ENCODE peak calls at places on chromosomes 2 and 18, in ten cellular contexts. C, A, L, D, Y, N, I, K, Q and R are unnamed samples.

GRCh38 chr18:42113529-42114191 is 158.6 kb downstream of the PIK3C3 start:
- DNase-seq in I (no peak), Y (peak), N (no peak), C (peak), A (no peak), D (no peak), L (peak), K (no peak), Q (no peak), R (no peak)

GRCh38 chr18:9575558-9575957 is 38.8 kb downstream of the PPP4R1 start:
- DNase-seq in Y (peak), I (peak), A (peak), L (peak), C (peak), K (peak), Q (peak), N (peak), D (peak), R (no peak)

GRCh38 chr2:26925100-26925791 is 45.2 kb upstream of the MAPRE3 start:
- DNase-seq in C (no peak), Y (no peak), A (no peak), L (no peak), Q (no peak), I (no peak), K (peak), D (no peak), N (no peak), R (no peak)

GRCh38 chr2:11309706-11310105 is 34.7 kb downstream of the ROCK2 start:
- DNase-seq in I (no peak), D (no peak), Q (no peak), K (no peak), L (no peak), A (no peak), N (no peak), Y (no peak), C (no peak), R (no peak)

GRCh38 chr2:102753563-102754159 is 8.2 kb upstream of the TMEM182 start:
- DNase-seq in D (no peak), A (peak), K (no peak), C (peak), Y (peak), N (no peak), Q (no peak), L (peak), I (no peak), R (no peak)

GRCh38 chr2:31008571-31009114 is 129.6 kb downstream of the GALNT14 start:
- DNase-seq in L (no peak), Y (no peak), I (no peak), N (no peak), A (no peak), D (no peak), K (no peak), Q (no peak), C (no peak), R (no peak)

GRCh38 chr2:621303-622099 is 55.7 kb downstream of the TMEM18 start:
- DNase-seq in D (no peak), Q (no peak), N (no peak), I (no peak), Y (no peak), A (no peak), L (no peak), K (peak), C (no peak), R (no peak)

GRCh38 chr2:179862898-179863458 is 1.6 kb upstream of the ZNF385B start:
- DNase-seq in Y (no peak), A (no peak), Q (no peak), K (peak), N (no peak), L (no peak), D (no peak), I (no peak), C (no peak), R (no peak)

GRCh38 chr18:76565238-76566173 is 70.5 kb upstream of the ZNF516 start:
- DNase-seq in A (no peak), Y (peak), K (peak), C (peak), L (peak), N (peak), Q (peak), D (peak), I (peak), R (no peak)

GRCh38 chr2:232658217-232658785 is 24.9 kb downstream of the EFHD1 start:
- DNase-seq in K (no peak), C (no peak), D (no peak), Y (peak), I (no peak), A (no peak), N (no peak), Q (no peak), L (no peak), R (no peak)

GRCh38 chr2:68667371-68667770 is 24.0 kb downstream of the PROKR1 start:
- DNase-seq in A (no peak), Y (no peak), D (no peak), Q (no peak), C (no peak), K (no peak), N (no peak), I (no peak), L (no peak), R (no peak)

GRCh38 chr2:85112906-85113625 is 20.1 kb upstream of the TCF7L1 start:
- DNase-seq in Y (no peak), Q (no peak), N (no peak), C (no peak), L (peak), D (no peak), A (no peak), I (no peak), K (no peak), R (no peak)

GRCh38 chr2:9250091-9250490 is 43.5 kb downstream of the ASAP2 start:
- DNase-seq in C (no peak), I (no peak), K (no peak), Q (no peak), L (peak), A (no peak), N (no peak), D (no peak), Y (no peak), R (no peak)

GRCh38 chr18:23226930-23227728 is 91.8 kb downstream of the CABLES1 start:
- DNase-seq in N (no peak), L (peak), K (no peak), Y (peak), I (no peak), C (peak), Q (peak), A (peak), D (no peak), R (no peak)

GRCh38 chr2:80053522-80054338 is 250.8 kb downstream of the LRRTM1 start:
- DNase-seq in Y (no peak), A (no peak), Q (no peak), D (no peak), N (no peak), C (no peak), I (no peak), L (no peak), K (no peak), R (no peak)

GRCh38 chr2:134127496-134127895 is 126.4 kb upstream of the MGAT5 start:
- DNase-seq in C (no peak), Q (no peak), L (no peak), Y (no peak), N (no peak), D (no peak), K (no peak), A (no peak), I (no peak), R (no peak)

GRCh38 chr18:48229445-48230052 is 179.6 kb downstream of the ZBTB7C start:
- DNase-seq in I (peak), Q (no peak), Y (peak), N (no peak), C (peak), K (peak), A (no peak), D (no peak), L (no peak), R (no peak)

GRCh38 chr2:25276569-25277465 is 64.9 kb downstream of the DNMT3A start:
- DNase-seq in L (no peak), Q (peak), C (no peak), N (no peak), I (peak), A (peak), K (peak), Y (no peak), D (peak), R (no peak)

GRCh38 chr2:60268032-60268431 is 285.4 kb downstream of the BCL11A start:
- DNase-seq in D (no peak), L (no peak), A (no peak), I (no peak), K (no peak), N (no peak), C (no peak), Y (no peak), Q (no peak), R (no peak)

GRCh38 chr2:72291059-72291458 is 143.4 kb upstream of the CYP26B1 start:
- DNase-seq in C (peak), D (no peak), K (no peak), Y (peak), N (no peak), I (no peak), Q (no peak), L (no peak), A (no peak), R (no peak)

GRCh38 chr2:160427629-160428424 is 65.8 kb downstream of the RBMS1 start:
- DNase-seq in C (peak), D (no peak), K (no peak), I (no peak), L (peak), A (no peak), N (no peak), Y (peak), Q (no peak), R (no peak)

GRCh38 chr2:128275498-128276045 is 43.1 kb downstream of the HS6ST1 start:
- DNase-seq in I (no peak), L (no peak), N (no peak), D (no peak), C (no peak), Y (no peak), Q (no peak), K (peak), A (no peak), R (no peak)

GRCh38 chr18:10020176-10020575 is 106.4 kb downstream of the VAPA start:
- DNase-seq in Y (no peak), A (peak), K (peak), Q (no peak), N (no peak), D (no peak), L (no peak), C (no peak), I (no peak), R (no peak)

GRCh38 chr2:229870903-229871650 is 50.7 kb downstream of the TRIP12 start:
- DNase-seq in D (no peak), I (no peak), N (no peak), L (peak), K (no peak), Q (no peak), Y (no peak), A (no peak), C (no peak), R (no peak)

GRCh38 chr2:84800194-84800805 is 80.6 kb downstream of the TRABD2A start:
- DNase-seq in L (no peak), Q (no peak), K (no peak), C (no peak), A (no peak), D (no peak), N (no peak), I (no peak), Y (no peak), R (no peak)

GRCh38 chr18:37321578-37322496 is 243.8 kb downstream of the CELF4 start:
- DNase-seq in Y (no peak), K (peak), L (no peak), A (no peak), D (no peak), I (no peak), N (no peak), Q (no peak), C (no peak), R (no peak)

GRCh38 chr2:39772812-39773152 is 6.3 kb downstream of the THUMPD2 start:
- DNase-seq in K (no peak), C (no peak), D (no peak), Y (no peak), L (no peak), N (no peak), A (no peak), I (no peak), Q (no peak), R (no peak)

GRCh38 chr2:217858519-217859466 is 144.0 kb downstream of the TNS1 start:
- DNase-seq in K (peak), N (peak), Y (peak), I (peak), Q (peak), C (peak), D (no peak), A (no peak), L (no peak), R (no peak)

GRCh38 chr2:234355052-234355720 is 141.7 kb downstream of the ARL4C start:
- DNase-seq in I (no peak), K (peak), C (no peak), Q (no peak), Y (no peak), A (no peak), N (no peak), L (no peak), D (no peak), R (no peak)

GRCh38 chr2:33791625-33792024 is 192.5 kb upstream of the FAM98A start:
- DNase-seq in Q (no peak), L (peak), K (no peak), N (no peak), A (no peak), I (no peak), C (peak), Y (no peak), D (no peak), R (no peak)

GRCh38 chr2:230757476-230757875 is 44.8 kb downstream of the CAB39 start:
- DNase-seq in Y (peak), I (no peak), L (no peak), N (no peak), A (no peak), K (no peak), C (peak), D (no peak), Q (no peak), R (no peak)

GRCh38 chr2:233381013-233381995 is 27.0 kb downstream of the DGKD start:
- DNase-seq in L (peak), A (no peak), C (no peak), I (no peak), N (no peak), Y (no peak), D (no peak), K (no peak), Q (no peak), R (no peak)

DNA sequence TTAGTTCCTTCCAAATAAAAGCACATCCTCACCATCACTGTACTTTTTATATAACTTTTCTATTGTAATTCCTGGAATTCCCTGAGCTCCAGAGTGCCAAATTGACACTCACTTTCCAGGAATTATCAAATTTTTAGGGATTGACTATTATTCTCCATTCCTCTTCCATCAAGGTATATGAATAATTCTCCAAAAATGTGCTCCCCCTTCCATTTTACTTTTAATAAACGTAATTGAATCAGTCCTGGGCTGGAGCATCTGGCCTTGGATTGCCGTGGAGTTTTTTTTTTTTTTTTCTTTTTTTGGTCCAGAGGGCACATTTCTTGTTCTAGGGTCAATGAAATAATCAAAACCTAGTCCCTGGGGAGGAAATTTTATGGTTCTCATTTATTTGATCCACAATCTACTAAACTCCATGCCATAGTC is 304.3 kb downstream of the CDCA7 start:
- DNase-seq in Q (no peak), A (no peak), I (no peak), L (no peak), D (no peak), N (no peak), Y (peak), C (peak), K (no peak), R (no peak)
- TF ChIP-seq CTCF in Q (no peak), A (no peak), I (no peak), L (no peak), D (no peak), N (no peak), Y (no peak), C (no peak), K (no peak), R (no peak)

GRCh38 chr2:206784559-206785353 is 19.4 kb downstream of the FASTKD2 start:
- DNase-seq in L (no peak), N (no peak), Y (no peak), I (no peak), A (no peak), Q (no peak), C (no peak), K (no peak), D (no peak), R (no peak)

GRCh38 chr2:206780671-206781070 is 15.3 kb downstream of the FASTKD2 start:
- DNase-seq in Q (no peak), I (no peak), K (no peak), D (no peak), A (no peak), C (no peak), N (no peak), Y (no peak), L (no peak), R (no peak)

GRCh38 chr2:206783718-206784117 is 18.3 kb downstream of the FASTKD2 start:
- DNase-seq in K (peak), Y (peak), C (no peak), Q (no peak), N (no peak), D (no peak), I (no peak), L (no peak), A (peak), R (no peak)
- TF ChIP-seq CTCF in K (peak), Y (peak), C (peak), Q (peak), N (no peak), D (peak), I (no peak), L (peak), A (peak), R (peak)

GRCh38 chr2:227545990-227546389 is 52.7 kb upstream of the SCYGR2 start:
- DNase-seq in D (no peak), N (no peak), Y (no peak), L (no peak), C (no peak), A (peak), Q (peak), K (peak), I (no peak), R (no peak)
- TF ChIP-seq CTCF in D (no peak), N (no peak), Y (peak), L (peak), C (peak), A (no peak), Q (no peak), K (peak), I (no peak), R (no peak)

GRCh38 chr2:157574165-157574564 is 54.5 kb downstream of the ACVR1C start:
- DNase-seq in I (no peak), D (no peak), A (no peak), K (no peak), Q (no peak), N (no peak), L (no peak), Y (no peak), C (no peak), R (no peak)

DNA sequence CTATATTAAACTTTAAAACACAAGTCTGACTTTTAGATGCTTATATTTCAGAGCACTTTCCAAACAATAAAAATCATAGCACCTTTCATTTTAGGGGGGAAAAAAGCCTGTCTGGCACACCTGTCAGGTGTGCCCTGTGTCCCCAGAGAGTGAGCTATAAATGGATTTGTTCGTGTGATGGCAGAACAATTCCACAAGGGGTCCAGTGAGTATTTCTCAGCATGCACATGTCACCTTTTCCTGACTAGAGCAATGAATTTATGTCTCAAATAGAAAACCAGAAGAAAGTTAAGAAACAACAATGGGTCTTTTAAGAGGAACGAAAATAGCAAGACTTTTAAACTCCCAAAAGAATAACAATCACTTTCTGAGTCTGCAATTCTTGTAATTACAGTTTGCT is 55.9 kb downstream of the ACVR1C start:
- DNase-seq in Y (no peak), N (no peak), I (no peak), K (no peak), A (peak), L (no peak), C (no peak), Q (no peak), D (no peak), R (no peak)
- TF ChIP-seq CTCF in Y (peak), N (no peak), I (peak), K (peak), A (peak), L (peak), C (peak), Q (no peak), D (peak), R (peak)

GRCh38 chr2:219726916-219727315 is 99.5 kb downstream of the SLC4A3 start:
- DNase-seq in Q (no peak), K (peak), Y (no peak), N (no peak), C (peak), L (no peak), A (peak), D (no peak), I (no peak), R (no peak)
- TF ChIP-seq CTCF in Q (peak), K (peak), Y (peak), N (no peak), C (peak), L (peak), A (no peak), D (no peak), I (no peak), R (no peak)

GRCh38 chr18:80034852-80035406 is 695 bp downstream of the RBFA start:
- DNase-seq in Q (no peak), L (peak), I (no peak), C (peak), Y (peak), K (no peak), D (no peak), N (no peak), A (no peak), R (no peak)
- TF ChIP-seq CTCF in Q (no peak), L (no peak), I (no peak), C (no peak), Y (no peak), K (no peak), D (no peak), N (no peak), A (no peak), R (no peak)

GRCh38 chr18:32577561-32577960 is 106.9 kb upstream of the GAREM1 start:
- DNase-seq in C (no peak), I (no peak), D (no peak), N (no peak), A (no peak), L (no peak), Q (no peak), K (no peak), Y (no peak), R (no peak)

DNA sequence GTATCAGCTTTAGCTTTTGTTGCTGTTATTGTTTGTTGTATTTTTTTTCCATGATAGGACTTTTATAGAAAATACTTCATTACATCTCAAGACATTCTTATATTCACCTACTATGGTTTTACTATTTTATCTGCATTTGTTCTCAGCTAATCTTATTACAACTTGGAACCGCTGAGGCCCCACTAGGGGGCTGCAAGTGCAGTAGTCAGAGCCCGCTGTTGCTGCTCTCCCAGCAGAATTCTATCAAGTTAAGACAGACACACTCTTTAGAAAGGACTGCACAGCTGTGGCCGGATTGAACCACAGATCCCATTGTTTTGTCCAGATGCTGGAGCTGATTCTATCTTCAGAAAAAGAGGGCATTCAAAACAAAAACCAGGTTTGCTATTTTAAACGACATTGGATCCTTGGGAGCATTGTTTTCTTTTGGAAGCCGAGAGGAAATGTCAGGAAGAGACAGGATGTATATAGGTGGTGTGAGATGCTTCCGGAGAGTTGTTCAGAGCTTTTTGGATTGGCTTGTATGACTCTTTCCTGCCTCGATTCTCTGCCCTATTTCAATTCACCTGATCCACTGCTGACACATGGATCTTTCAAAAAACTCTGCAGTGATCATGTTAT is 105.7 kb upstream of the GAREM1 start:
- DNase-seq in D (no peak), N (no peak), C (peak), Y (peak), Q (no peak), K (peak), L (no peak), A (peak), I (peak), R (no peak)
- TF ChIP-seq CTCF in D (peak), N (peak), C (peak), Y (peak), Q (peak), K (peak), L (peak), A (peak), I (no peak), R (peak)